ENCODE peak calls at places on chromosomes 1 and 21, in eight cellular contexts. L is effector memory CD4-positive, alpha-beta T cell; N is neural progenitor cell; R is psoas muscle; X is stomach; I is CD8-positive, alpha-beta memory T cell; E is PC-3; C is CD4-positive, CD25-positive, alpha-beta regulatory T cell. Q is an unnamed sample.

GRCh38 chr1:98920441-98921110 is 84.1 kb downstream of the PLPPR5 start:
- DNase-seq in R (no peak), I (no peak), L (no peak), E (peak), C (no peak), N (no peak), X (no peak), Q (no peak)

GRCh38 chr1:234617986-234618725 is 8.2 kb upstream of the IRF2BP2 start:
- DNase-seq in R (no peak), I (no peak), C (no peak), X (no peak), N (peak), E (no peak), L (no peak), Q (no peak)

GRCh38 chr21:43361493-43362296 is 65.2 kb downstream of the SIK1 start:
- DNase-seq in L (peak), X (no peak), E (no peak), N (no peak), C (peak), R (peak), I (peak), Q (no peak)

GRCh38 chr1:25952851-25953401 is 44.9 kb downstream of the PAFAH2 start:
- DNase-seq in X (no peak), C (no peak), N (no peak), E (no peak), R (no peak), L (no peak), I (no peak), Q (no peak)

GRCh38 chr1:176073524-176074157 is 133.4 kb downstream of the COP1 start:
- DNase-seq in I (no peak), N (peak), R (no peak), E (peak), C (peak), L (no peak), X (no peak), Q (no peak)

GRCh38 chr1:23787701-23788100 is 3.2 kb upstream of the LYPLA2 start:
- DNase-seq in X (no peak), E (no peak), I (no peak), L (no peak), C (no peak), N (no peak), R (no peak), Q (no peak)

GRCh38 chr1:96979287-96979686 is 257.7 kb downstream of the PTBP2 start:
- DNase-seq in I (no peak), X (no peak), L (no peak), C (no peak), R (no peak), E (no peak), N (no peak), Q (no peak)

GRCh38 chr1:202205523-202206190 is 12.1 kb downstream of the LGR6 start:
- DNase-seq in C (no peak), N (peak), I (no peak), X (no peak), R (no peak), L (no peak), E (no peak), Q (no peak)

GRCh38 chr21:43627527-43627926 is 31.8 kb downstream of the HSF2BP start:
- DNase-seq in I (no peak), E (no peak), L (no peak), C (no peak), R (no peak), X (no peak), N (no peak), Q (no peak)

GRCh38 chr1:170692866-170693575 is 29.1 kb downstream of the PRRX1 start:
- DNase-seq in E (no peak), L (no peak), N (no peak), C (no peak), X (no peak), I (no peak), R (no peak), Q (no peak)

GRCh38 chr1:153422450-153423068 is 6.2 kb downstream of the S100A7A start:
- DNase-seq in R (peak), X (peak), I (peak), L (peak), N (peak), C (peak), E (peak), Q (peak)

GRCh38 chr21:39613029-39613934 is 542 bp downstream of the B3GALT5 start:
- DNase-seq in I (no peak), E (no peak), R (no peak), C (no peak), X (no peak), N (peak), L (no peak), Q (no peak)

GRCh38 chr1:150505431-150505830 is 2.5 kb upstream of the ECM1 start:
- DNase-seq in I (no peak), C (no peak), R (no peak), N (no peak), E (no peak), L (no peak), X (no peak), Q (no peak)

GRCh38 chr1:36024761-36025303 is 59.1 kb upstream of the TEKT2 start:
- DNase-seq in I (no peak), R (no peak), N (no peak), E (peak), L (no peak), C (no peak), X (no peak), Q (no peak)

GRCh38 chr1:173416034-173416433 is 61.1 kb upstream of the PRDX6 start:
- DNase-seq in E (no peak), C (no peak), R (no peak), I (no peak), X (no peak), L (no peak), N (no peak), Q (no peak)

GRCh38 chr1:70819785-70820184 is 227.8 kb downstream of the PTGER3 start:
- DNase-seq in N (no peak), R (no peak), L (no peak), X (no peak), E (no peak), I (no peak), C (no peak), Q (no peak)

GRCh38 chr1:14913475-14914155 is 239.9 kb upstream of the TMEM51 start:
- DNase-seq in X (no peak), E (no peak), C (no peak), R (no peak), I (no peak), L (no peak), N (no peak), Q (no peak)

GRCh38 chr1:234468580-234468979 is 10.4 kb downstream of the TARBP1 start:
- DNase-seq in L (no peak), R (no peak), C (no peak), N (no peak), I (no peak), E (no peak), X (no peak), Q (no peak)

DNA sequence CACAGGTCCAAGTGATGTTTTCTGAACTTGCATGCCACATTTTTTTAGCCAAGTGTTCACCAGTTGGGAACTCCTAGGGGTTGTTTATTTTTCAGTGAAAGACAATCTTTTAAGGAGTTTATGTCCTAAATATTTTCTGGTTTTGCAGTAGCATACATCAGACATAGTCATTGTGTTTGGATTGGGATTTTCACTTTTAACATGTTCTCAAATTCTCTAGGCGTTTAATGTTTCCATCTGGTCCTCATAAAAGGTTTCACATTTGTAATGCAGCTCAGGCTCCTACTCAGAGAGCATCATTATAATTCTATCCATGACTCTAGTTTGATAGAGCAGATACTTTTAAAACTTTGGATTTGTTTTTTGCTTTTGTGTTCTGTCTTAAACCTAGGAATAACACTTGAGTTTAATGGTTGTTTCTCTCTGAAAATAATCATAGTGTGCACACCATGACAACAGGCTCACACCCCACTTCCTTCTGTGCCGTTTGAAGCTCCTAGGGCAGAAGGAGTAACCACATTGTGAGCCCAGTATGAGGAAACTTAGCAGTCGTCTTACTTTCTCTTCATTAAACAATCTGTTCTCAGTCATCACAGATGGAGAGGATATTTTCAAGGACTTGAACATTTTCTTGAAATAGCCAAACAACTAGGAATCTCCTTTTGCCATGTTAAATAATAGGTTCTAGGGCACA is 219.5 kb downstream of the PDE4B start:
- DNase-seq in I (no peak), C (peak), X (no peak), R (no peak), N (no peak), E (no peak), L (no peak), Q (no peak)
- H3K27ac ChIP-seq in I (no peak), C (no peak), X (no peak), R (no peak), N (no peak), E (no peak), L (no peak), Q (peak)

GRCh38 chr21:46092026-46092764 is 5.7 kb upstream of the COL6A2 start:
- DNase-seq in N (no peak), C (no peak), L (no peak), R (peak), E (no peak), I (no peak), X (peak), Q (no peak)
- H3K27ac ChIP-seq in N (no peak), C (no peak), L (no peak), R (peak), E (no peak), I (no peak), X (peak), Q (no peak)

DNA sequence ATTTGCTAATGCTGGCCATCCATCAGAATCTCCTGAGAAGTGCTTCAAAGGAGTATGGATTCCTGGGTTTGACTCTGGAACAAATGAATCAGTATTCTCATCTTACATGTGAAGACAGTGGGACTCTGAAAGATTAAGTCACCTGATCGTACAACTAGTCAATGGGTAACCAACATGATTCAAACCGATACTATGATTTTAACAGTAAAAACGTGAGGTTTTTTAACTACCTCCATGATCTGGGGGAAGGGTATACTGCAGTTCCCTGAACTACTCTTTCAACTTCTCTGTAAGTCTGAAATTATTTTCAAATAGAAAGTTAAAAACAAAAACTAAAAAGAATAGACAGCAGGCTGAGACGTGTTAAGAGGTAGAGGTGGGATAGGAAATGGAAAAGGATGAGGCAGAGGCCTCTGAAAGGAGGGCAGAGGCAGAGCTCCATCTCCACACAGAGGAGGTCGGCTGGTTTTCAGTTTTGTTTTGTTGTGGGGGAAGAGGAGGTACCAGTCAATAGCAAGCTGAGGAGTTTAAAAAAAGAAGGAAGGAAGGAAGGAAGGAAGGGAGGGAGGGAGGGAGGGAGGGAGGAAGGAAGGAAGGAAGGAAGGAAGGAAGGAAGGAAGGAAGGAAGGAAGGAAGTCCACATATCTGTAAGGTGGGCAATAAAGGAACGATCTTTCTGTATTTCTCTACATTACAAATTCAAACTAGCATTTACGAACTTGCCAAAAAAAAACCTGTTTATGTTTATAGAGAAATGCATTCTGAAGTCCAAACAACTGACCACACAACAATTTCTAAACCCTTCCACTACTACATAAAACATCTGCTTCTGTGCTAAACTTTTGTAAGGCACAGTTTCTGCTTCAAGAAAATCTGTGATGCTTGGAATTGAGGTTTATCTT is 213.1 kb downstream of the RERE start:
- DNase-seq in E (no peak), X (no peak), I (no peak), N (no peak), L (no peak), R (no peak), C (peak), Q (no peak)
- H3K27ac ChIP-seq in E (no peak), X (no peak), I (peak), N (no peak), L (no peak), R (no peak), C (peak), Q (no peak)

GRCh38 chr1:184821658-184822057 is 67.0 kb upstream of the EDEM3 start:
- DNase-seq in C (no peak), X (no peak), I (no peak), L (no peak), N (no peak), R (no peak), E (no peak), Q (no peak)
- H3K27ac ChIP-seq in C (no peak), X (no peak), I (no peak), L (no peak), N (no peak), R (peak), E (no peak), Q (no peak)

DNA sequence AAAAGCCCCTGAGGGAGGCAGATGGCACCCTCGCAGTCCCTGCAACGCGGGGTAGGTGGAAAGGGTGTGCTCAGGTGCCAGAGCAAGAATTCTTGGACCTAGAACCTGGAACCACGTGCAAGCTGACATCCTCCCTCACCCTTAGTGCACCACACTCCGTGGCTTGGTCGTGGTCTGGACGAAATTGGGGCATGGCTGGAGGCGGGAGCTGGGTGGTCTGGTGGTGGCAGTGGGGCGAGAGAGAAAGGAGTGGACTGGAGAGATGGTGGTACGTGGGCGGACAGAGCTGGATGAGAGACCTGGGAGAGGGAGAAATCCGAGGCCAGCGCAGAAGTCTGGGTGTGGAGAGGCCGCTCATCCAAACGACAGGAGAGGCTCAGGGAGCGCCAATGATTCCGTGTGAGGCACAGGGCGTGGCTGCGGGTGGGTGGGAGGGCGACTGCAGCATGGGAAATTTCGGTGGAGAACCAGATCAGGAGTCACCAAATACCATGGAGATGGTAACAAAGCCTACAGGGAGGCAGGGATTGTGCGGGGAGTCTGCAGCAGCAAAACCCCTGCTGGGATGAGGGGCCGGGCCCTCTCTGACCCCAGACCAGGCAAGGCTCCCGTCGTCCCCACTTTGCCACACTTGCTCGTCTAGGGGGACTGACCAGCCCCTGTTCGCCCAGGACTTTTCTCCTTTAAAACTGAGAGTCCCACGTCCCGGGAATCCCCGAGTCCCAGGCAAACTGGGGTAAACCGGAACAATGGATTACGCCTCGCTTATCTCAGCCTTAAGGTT is 31.9 kb downstream of the CDCP2 start:
- DNase-seq in L (no peak), E (no peak), C (no peak), R (no peak), I (no peak), N (no peak), X (no peak), Q (no peak)
- H3K27ac ChIP-seq in L (no peak), E (no peak), C (no peak), R (no peak), I (no peak), N (no peak), X (no peak), Q (no peak)

GRCh38 chr21:46161180-46161799 is 5.9 kb upstream of the FTCD start:
- DNase-seq in N (no peak), X (peak), L (no peak), E (no peak), R (peak), I (no peak), C (peak), Q (no peak)

GRCh38 chr21:46159390-46159789 is 4.0 kb upstream of the FTCD start:
- DNase-seq in I (no peak), N (peak), E (no peak), C (no peak), L (no peak), X (peak), R (no peak), Q (no peak)

GRCh38 chr21:46158666-46159300 is 3.4 kb upstream of the FTCD start:
- DNase-seq in N (no peak), L (no peak), I (no peak), R (no peak), X (peak), C (no peak), E (no peak), Q (no peak)

GRCh38 chr21:46160563-46161179 is 5.3 kb upstream of the FTCD start:
- DNase-seq in E (no peak), I (no peak), N (peak), C (peak), L (no peak), R (peak), X (peak), Q (no peak)

DNA sequence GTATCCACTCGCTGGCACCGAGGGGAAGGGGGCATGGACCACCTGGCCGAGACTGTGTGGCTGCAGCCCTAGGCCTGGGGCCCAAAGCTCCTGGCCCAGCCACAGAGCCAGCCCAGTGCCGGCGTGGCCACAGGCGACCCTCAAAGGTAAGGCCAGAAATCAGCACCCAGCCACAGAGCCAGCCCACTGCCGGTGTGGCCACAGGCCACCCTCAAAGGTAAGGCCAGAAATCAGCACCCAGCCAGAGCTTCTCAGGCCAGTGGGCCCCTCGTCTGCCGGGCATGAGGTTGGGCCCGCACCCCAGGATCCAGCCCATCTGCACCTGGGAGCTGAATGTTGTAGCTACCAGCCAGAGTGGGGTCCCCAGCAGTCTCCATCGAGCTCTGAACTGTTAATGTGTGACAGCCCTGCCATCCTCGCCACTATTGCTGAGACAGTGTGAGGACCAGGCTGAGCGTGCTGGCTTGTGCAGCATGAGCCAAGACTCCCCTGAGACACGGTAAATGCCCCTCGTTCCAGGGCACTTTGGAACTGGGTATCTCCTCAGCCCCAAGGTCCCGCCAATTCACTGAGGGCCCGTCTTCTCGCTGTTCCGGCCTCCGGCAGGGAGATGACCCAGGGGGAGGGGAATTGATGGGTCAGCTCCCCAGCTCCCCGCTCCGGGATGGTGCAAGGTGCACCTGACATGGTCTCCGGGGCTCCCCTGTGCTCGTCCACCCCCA is 4.6 kb upstream of the FTCD start:
- DNase-seq in L (no peak), R (no peak), N (no peak), C (no peak), X (peak), E (no peak), I (no peak), Q (no peak)
- H3K27ac ChIP-seq in L (no peak), R (no peak), N (no peak), C (no peak), X (no peak), E (no peak), I (no peak), Q (no peak)

DNA sequence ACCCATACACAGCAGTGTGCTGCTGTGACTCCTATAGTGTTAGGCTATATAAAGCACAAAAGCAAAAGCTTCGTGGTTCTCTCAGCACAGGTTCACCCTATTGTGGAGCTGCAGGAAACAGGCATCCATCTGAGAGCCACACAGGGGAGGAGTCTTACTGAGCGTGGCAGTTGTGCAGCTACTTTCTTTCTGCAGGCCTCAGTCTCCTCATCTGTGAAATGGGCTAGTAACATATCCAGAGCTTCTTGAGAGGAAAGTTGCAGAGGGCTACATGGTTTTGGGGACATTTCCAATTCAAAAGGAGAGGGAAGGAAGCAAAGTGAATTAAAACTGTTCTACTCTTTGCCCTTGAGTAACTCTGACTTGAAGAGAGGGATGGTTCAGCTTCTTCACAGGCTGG is 142.0 kb downstream of the FOXD2 start:
- DNase-seq in I (no peak), N (no peak), E (no peak), X (no peak), L (no peak), R (no peak), C (no peak), Q (no peak)
- H3K27ac ChIP-seq in I (no peak), N (no peak), E (no peak), X (no peak), L (no peak), R (no peak), C (no peak), Q (no peak)

GRCh38 chr21:33203371-33203724 is 26.4 kb upstream of the IFNAR2 start:
- DNase-seq in R (no peak), N (no peak), L (no peak), E (no peak), C (no peak), I (no peak), X (no peak), Q (no peak)
- H3K27ac ChIP-seq in R (peak), N (no peak), L (no peak), E (peak), C (no peak), I (no peak), X (no peak), Q (no peak)

DNA sequence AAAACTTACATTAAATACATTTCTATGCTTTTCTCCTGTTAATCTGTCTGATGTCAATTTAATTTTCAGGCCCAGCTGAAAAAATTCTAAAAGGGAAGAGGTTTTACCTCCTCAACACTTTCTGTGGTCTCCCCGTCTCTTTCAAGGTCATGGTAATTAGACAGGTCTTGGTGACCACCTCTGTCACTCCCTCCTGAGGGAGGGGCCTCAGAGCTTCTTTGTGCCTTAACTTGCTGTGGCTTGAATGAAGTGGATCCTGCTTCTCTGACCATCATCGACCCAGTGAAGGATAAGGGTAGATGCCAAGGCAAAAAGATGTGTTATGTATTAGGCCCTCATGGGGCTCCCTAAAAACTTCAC is 40.8 kb upstream of the OSBPL9 start:
- DNase-seq in X (no peak), I (no peak), R (no peak), E (no peak), N (no peak), L (no peak), C (no peak), Q (no peak)
- H3K27ac ChIP-seq in X (no peak), I (no peak), R (no peak), E (no peak), N (no peak), L (no peak), C (no peak), Q (no peak)

Q was measured in caudate nucleus.